ENCODE peak calls at places on chromosome 1, in nine cellular contexts. O is HEK293T; Y is M059J; P is activated T-helper 9 cell treated with anti-CD3 and anti-CD28 coated beads, Interleukin-2, amount 50 U/mL, for 16 hours; F is HFF-Myc; B is aorta; S is Daoy; D is RCC 7860; L is NCI-H69. V is an unnamed sample.

GRCh38 chr1:66916320-66916719 is 8.3 kb downstream of the DNAI4 start:
- DNase-seq in O (no peak), Y (no peak), P (no peak), F (no peak), B (no peak), S (no peak), D (no peak), L (no peak), V (no peak)

GRCh38 chr1:169753549-169753948 is 19.7 kb upstream of the SELE start:
- DNase-seq in O (no peak), Y (no peak), P (no peak), F (no peak), B (no peak), S (no peak), D (no peak), L (no peak), V (no peak)

GRCh38 chr1:218887141-218887925 is 286.3 kb upstream of the LYPLAL1 start:
- DNase-seq in O (no peak), Y (peak; percentile 46), P (no peak), F (no peak), B (no peak), S (no peak), D (no peak), L (peak; percentile 48), V (no peak)

GRCh38 chr1:161473363-161473762 is 31.9 kb upstream of the FCGR2A start:
- DNase-seq in O (no peak), Y (peak; percentile 35), P (no peak), F (no peak), B (no peak), S (peak; percentile 37), D (no peak), L (peak; percentile 49), V (peak; percentile 52)

GRCh38 chr1:72186733-72187307 is 95.5 kb downstream of the NEGR1 start:
- DNase-seq in O (peak; percentile 9), Y (peak; percentile 23), P (no peak), F (no peak), B (no peak), S (peak; percentile 8), D (peak; percentile 31), L (peak; percentile 6), V (peak; percentile 6)

GRCh38 chr1:234933475-234933874 is 195.2 kb downstream of the TOMM20 start:
- DNase-seq in O (no peak), Y (peak; percentile 82), P (no peak), F (peak; percentile 32), B (peak; percentile 89), S (peak; percentile 69), D (peak; percentile 68), L (no peak), V (no peak)

GRCh38 chr1:176206006-176206960 is 803 bp downstream of the COP1 start:
- DNase-seq in O (peak; percentile 53), Y (peak; percentile 54), P (no peak), F (no peak), B (peak; percentile 85), S (peak; percentile 54), D (peak; percentile 18), L (peak; percentile 77), V (no peak)

GRCh38 chr1:215660259-215660658 is 93.2 kb downstream of the KCTD3 start:
- DNase-seq in O (no peak), Y (no peak), P (no peak), F (no peak), B (no peak), S (no peak), D (no peak), L (no peak), V (no peak)

GRCh38 chr1:215018555-215018954 is 64.0 kb upstream of the KCNK2 start:
- DNase-seq in O (no peak), Y (peak; percentile 92), P (no peak), F (no peak), B (no peak), S (peak; percentile 11), D (no peak), L (no peak), V (no peak)

V was measured in SHP77.